ENCODE peak calls at places on chromosomes 13 and 19, in eight cellular contexts. One of them, this sample, is unnamed.

GRCh38 chr19:38908854-38909253 is 3.1 kb downstream of the CCER2 start:
- DNase-seq in IMR-90: no peak
- DNase-seq in pancreas: no peak
- DNase-seq in progenitor cell of endocrine pancreas: no peak
- DNase-seq in ovary: no peak
- DNase-seq in D721Med: no peak
- DNase-seq in psoas muscle: no peak
- DNase-seq in heart right ventricle: no peak
- DNase-seq in this sample: no peak

GRCh38 chr19:58479736-58480480 is 3.8 kb downstream of the ZNF446 start:
- DNase-seq in IMR-90: no peak
- DNase-seq in pancreas: no peak
- DNase-seq in progenitor cell of endocrine pancreas: no peak
- DNase-seq in ovary: no peak
- DNase-seq in D721Med: no peak
- DNase-seq in psoas muscle: no peak
- DNase-seq in heart right ventricle: no peak
- DNase-seq in this sample: no peak

GRCh38 chr19:11191273-11191755 is 6.0 kb downstream of the KANK2 start:
- DNase-seq in IMR-90: peak; percentile 63
- DNase-seq in pancreas: no peak
- DNase-seq in progenitor cell of endocrine pancreas: no peak
- DNase-seq in ovary: peak; percentile 54
- DNase-seq in D721Med: no peak
- DNase-seq in psoas muscle: peak; percentile 91
- DNase-seq in heart right ventricle: peak; percentile 85
- DNase-seq in this sample: peak; percentile 86

GRCh38 chr19:48418317-48419064 is 25.0 kb downstream of the GRIN2D start:
- DNase-seq in IMR-90: peak; percentile 23
- DNase-seq in pancreas: no peak
- DNase-seq in progenitor cell of endocrine pancreas: no peak
- DNase-seq in ovary: no peak
- DNase-seq in D721Med: no peak
- DNase-seq in psoas muscle: no peak
- DNase-seq in heart right ventricle: no peak
- DNase-seq in this sample: peak; percentile 40

GRCh38 chr19:2045501-2046045 is 5.5 kb downstream of the MKNK2 start:
- DNase-seq in IMR-90: no peak
- DNase-seq in pancreas: peak; percentile 92
- DNase-seq in progenitor cell of endocrine pancreas: no peak
- DNase-seq in ovary: no peak
- DNase-seq in D721Med: no peak
- DNase-seq in psoas muscle: peak; percentile 84
- DNase-seq in heart right ventricle: peak; percentile 58
- DNase-seq in this sample: no peak

GRCh38 chr19:38977445-38978314 is 2.1 kb upstream of the FBXO17 start:
- DNase-seq in IMR-90: peak; percentile 50
- DNase-seq in pancreas: no peak
- DNase-seq in progenitor cell of endocrine pancreas: no peak
- DNase-seq in ovary: no peak
- DNase-seq in D721Med: no peak
- DNase-seq in psoas muscle: no peak
- DNase-seq in heart right ventricle: no peak
- DNase-seq in this sample: peak; percentile 36

GRCh38 chr13:97439196-97439595 is 5.2 kb downstream of the RAP2A start:
- DNase-seq in IMR-90: no peak
- DNase-seq in pancreas: no peak
- DNase-seq in progenitor cell of endocrine pancreas: no peak
- DNase-seq in ovary: no peak
- DNase-seq in D721Med: no peak
- DNase-seq in psoas muscle: no peak
- DNase-seq in heart right ventricle: no peak
- DNase-seq in this sample: no peak

GRCh38 chr13:45522571-45522970 is 57.8 kb downstream of the COG3 start:
- DNase-seq in IMR-90: peak; percentile 18
- DNase-seq in pancreas: no peak
- DNase-seq in progenitor cell of endocrine pancreas: no peak
- DNase-seq in ovary: no peak
- DNase-seq in D721Med: no peak
- DNase-seq in psoas muscle: no peak
- DNase-seq in heart right ventricle: no peak
- DNase-seq in this sample: peak; percentile 66

GRCh38 chr13:30322428-30322827 is 15.1 kb upstream of the KATNAL1 start:
- DNase-seq in IMR-90: no peak
- DNase-seq in pancreas: no peak
- DNase-seq in progenitor cell of endocrine pancreas: no peak
- DNase-seq in ovary: no peak
- DNase-seq in D721Med: no peak
- DNase-seq in psoas muscle: no peak
- DNase-seq in heart right ventricle: no peak
- DNase-seq in this sample: no peak

GRCh38 chr19:12884926-12885748 is 1.9 kb downstream of the KLF1 start:
- DNase-seq in IMR-90: peak; percentile 28
- DNase-seq in pancreas: peak; percentile 89
- DNase-seq in progenitor cell of endocrine pancreas: peak; percentile 79
- DNase-seq in ovary: no peak
- DNase-seq in D721Med: no peak
- DNase-seq in psoas muscle: peak; percentile 80
- DNase-seq in heart right ventricle: peak; percentile 71
- DNase-seq in this sample: no peak
- TF ChIP-seq CTCF in IMR-90: peak; percentile 52
- TF ChIP-seq CTCF in pancreas: peak; percentile 62
- TF ChIP-seq CTCF in progenitor cell of endocrine pancreas: peak; percentile 72
- TF ChIP-seq CTCF in ovary: no peak
- TF ChIP-seq CTCF in D721Med: no peak
- TF ChIP-seq CTCF in psoas muscle: peak; percentile 50
- TF ChIP-seq CTCF in heart right ventricle: peak; percentile 62
- TF ChIP-seq CTCF in this sample: peak; percentile 69

GRCh38 chr19:5132698-5133651 is 164.1 kb downstream of the KDM4B start:
- DNase-seq in IMR-90: no peak
- DNase-seq in pancreas: no peak
- DNase-seq in progenitor cell of endocrine pancreas: no peak
- DNase-seq in ovary: no peak
- DNase-seq in D721Med: no peak
- DNase-seq in psoas muscle: no peak
- DNase-seq in heart right ventricle: no peak
- DNase-seq in this sample: no peak

GRCh38 chr19:5129691-5130090 is 160.8 kb downstream of the KDM4B start:
- DNase-seq in IMR-90: no peak
- DNase-seq in pancreas: no peak
- DNase-seq in progenitor cell of endocrine pancreas: no peak
- DNase-seq in ovary: no peak
- DNase-seq in D721Med: no peak
- DNase-seq in psoas muscle: no peak
- DNase-seq in heart right ventricle: no peak
- DNase-seq in this sample: no peak

GRCh38 chr19:5130371-5131030 is 161.6 kb downstream of the KDM4B start:
- DNase-seq in IMR-90: no peak
- DNase-seq in pancreas: peak; percentile 65
- DNase-seq in progenitor cell of endocrine pancreas: no peak
- DNase-seq in ovary: no peak
- DNase-seq in D721Med: no peak
- DNase-seq in psoas muscle: no peak
- DNase-seq in heart right ventricle: no peak
- DNase-seq in this sample: no peak

GRCh38 chr19:5131866-5132561 is 163.1 kb downstream of the KDM4B start:
- DNase-seq in IMR-90: no peak
- DNase-seq in pancreas: no peak
- DNase-seq in progenitor cell of endocrine pancreas: peak; percentile 40
- DNase-seq in ovary: no peak
- DNase-seq in D721Med: no peak
- DNase-seq in psoas muscle: no peak
- DNase-seq in heart right ventricle: no peak
- DNase-seq in this sample: no peak

DNA sequence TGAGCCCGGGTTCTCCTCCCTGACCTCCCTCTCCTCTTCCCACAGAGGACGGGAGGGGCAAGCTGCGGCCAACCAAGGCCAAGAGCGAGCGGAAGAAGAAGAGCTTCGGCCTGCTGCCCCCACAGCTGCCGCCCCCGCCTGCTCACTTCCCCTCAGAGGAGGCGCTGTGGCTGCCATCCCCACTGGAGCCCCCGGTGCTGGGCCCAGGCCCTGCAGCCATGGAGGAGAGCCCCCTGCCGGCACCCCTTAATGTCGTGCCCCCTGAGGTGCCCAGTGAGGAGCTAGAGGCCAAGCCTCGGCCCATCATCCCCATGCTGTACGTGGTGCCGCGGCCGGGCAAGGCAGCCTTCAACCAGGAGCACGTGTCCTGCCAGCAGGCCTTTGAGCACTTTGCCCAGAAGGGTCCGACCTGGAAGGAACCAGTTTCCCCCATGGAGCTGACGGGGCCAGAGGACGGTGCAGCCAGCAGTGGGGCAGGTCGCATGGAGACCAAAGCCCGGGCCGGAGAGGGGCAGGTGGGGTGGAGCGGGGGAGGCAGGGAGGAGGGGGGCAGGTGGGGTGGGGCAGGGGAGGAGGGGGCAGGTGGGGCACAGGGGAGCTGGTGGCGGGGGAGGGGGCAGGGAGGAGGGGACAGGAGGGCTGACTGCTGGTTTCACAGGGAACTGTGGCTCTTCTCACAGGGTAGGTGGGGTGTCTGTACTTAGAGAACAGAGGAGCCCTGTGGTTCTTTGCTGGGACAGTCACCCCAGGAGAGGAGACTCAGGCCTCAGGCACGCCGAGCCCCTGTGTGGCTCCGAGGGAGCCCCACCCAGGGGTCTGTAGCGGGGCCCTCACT is 162.3 kb downstream of the KDM4B start:
- DNase-seq in IMR-90: no peak
- DNase-seq in pancreas: no peak
- DNase-seq in progenitor cell of endocrine pancreas: no peak
- DNase-seq in ovary: no peak
- DNase-seq in D721Med: no peak
- DNase-seq in psoas muscle: no peak
- DNase-seq in heart right ventricle: no peak
- DNase-seq in this sample: no peak
- TF ChIP-seq CTCF in IMR-90: no peak
- TF ChIP-seq CTCF in pancreas: no peak
- TF ChIP-seq CTCF in progenitor cell of endocrine pancreas: no peak
- TF ChIP-seq CTCF in ovary: no peak
- TF ChIP-seq CTCF in D721Med: no peak
- TF ChIP-seq CTCF in psoas muscle: no peak
- TF ChIP-seq CTCF in heart right ventricle: no peak
- TF ChIP-seq CTCF in this sample: peak; percentile 33

GRCh38 chr13:101917475-101917810 is 465.0 kb downstream of the ITGBL1 start:
- DNase-seq in IMR-90: no peak
- DNase-seq in pancreas: no peak
- DNase-seq in progenitor cell of endocrine pancreas: no peak
- DNase-seq in ovary: no peak
- DNase-seq in D721Med: no peak
- DNase-seq in psoas muscle: no peak
- DNase-seq in heart right ventricle: no peak
- DNase-seq in this sample: no peak

GRCh38 chr13:101916758-101917474 is 464.4 kb downstream of the ITGBL1 start:
- DNase-seq in IMR-90: no peak
- DNase-seq in pancreas: no peak
- DNase-seq in progenitor cell of endocrine pancreas: no peak
- DNase-seq in ovary: no peak
- DNase-seq in D721Med: no peak
- DNase-seq in psoas muscle: no peak
- DNase-seq in heart right ventricle: no peak
- DNase-seq in this sample: no peak

GRCh38 chr13:101916108-101916757 is 463.8 kb downstream of the ITGBL1 start:
- DNase-seq in IMR-90: no peak
- DNase-seq in pancreas: no peak
- DNase-seq in progenitor cell of endocrine pancreas: no peak
- DNase-seq in ovary: no peak
- DNase-seq in D721Med: no peak
- DNase-seq in psoas muscle: no peak
- DNase-seq in heart right ventricle: peak; percentile 40
- DNase-seq in this sample: no peak

GRCh38 chr13:101917833-101918755 is 465.6 kb downstream of the ITGBL1 start:
- DNase-seq in IMR-90: no peak
- DNase-seq in pancreas: no peak
- DNase-seq in progenitor cell of endocrine pancreas: no peak
- DNase-seq in ovary: no peak
- DNase-seq in D721Med: no peak
- DNase-seq in psoas muscle: no peak
- DNase-seq in heart right ventricle: no peak
- DNase-seq in this sample: no peak

DNA sequence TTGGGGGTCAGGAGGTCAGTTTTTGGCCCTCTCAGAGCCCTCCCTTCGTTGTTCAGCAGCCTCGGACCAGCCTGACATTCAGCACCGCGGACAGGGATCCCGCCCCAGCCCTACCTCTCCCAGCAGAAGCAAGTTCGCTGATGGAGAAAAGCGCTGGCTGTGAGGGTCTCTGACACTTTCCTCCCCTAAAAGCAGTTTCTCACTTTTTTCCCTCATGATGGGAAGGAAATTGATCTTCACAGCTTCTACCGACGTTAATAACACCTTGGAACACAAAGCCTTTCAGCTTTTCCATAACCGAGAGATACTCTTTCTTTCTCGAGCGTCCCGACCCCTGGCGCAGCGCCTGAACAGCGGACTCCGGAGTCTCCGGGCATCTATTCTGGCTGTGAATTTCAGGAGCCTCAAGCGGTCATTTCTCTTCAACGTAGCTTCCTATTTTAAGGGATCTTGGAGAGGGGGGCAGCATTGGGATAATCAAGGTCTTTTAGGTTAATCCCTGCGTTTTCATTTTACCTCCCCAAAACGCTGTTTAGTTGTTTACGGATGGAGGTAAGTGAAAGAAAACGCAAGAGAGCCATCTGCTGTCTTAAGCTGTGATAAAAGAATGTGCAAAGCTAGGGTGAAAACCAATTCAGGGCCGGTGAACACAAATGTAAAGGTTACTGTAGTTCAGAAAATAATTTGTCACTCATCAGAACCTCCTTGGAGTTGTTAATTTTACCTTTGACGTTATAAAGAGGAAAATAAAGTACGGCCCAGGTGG is 467.2 kb downstream of the ITGBL1 start:
- DNase-seq in IMR-90: peak; percentile 10
- DNase-seq in pancreas: no peak
- DNase-seq in progenitor cell of endocrine pancreas: peak; percentile 62
- DNase-seq in ovary: no peak
- DNase-seq in D721Med: no peak
- DNase-seq in psoas muscle: no peak
- DNase-seq in heart right ventricle: peak; percentile 39
- DNase-seq in this sample: no peak
- TF ChIP-seq CTCF in IMR-90: no peak
- TF ChIP-seq CTCF in pancreas: no peak
- TF ChIP-seq CTCF in progenitor cell of endocrine pancreas: no peak
- TF ChIP-seq CTCF in ovary: no peak
- TF ChIP-seq CTCF in D721Med: peak; percentile 21
- TF ChIP-seq CTCF in psoas muscle: no peak
- TF ChIP-seq CTCF in heart right ventricle: no peak
- TF ChIP-seq CTCF in this sample: no peak

DNA sequence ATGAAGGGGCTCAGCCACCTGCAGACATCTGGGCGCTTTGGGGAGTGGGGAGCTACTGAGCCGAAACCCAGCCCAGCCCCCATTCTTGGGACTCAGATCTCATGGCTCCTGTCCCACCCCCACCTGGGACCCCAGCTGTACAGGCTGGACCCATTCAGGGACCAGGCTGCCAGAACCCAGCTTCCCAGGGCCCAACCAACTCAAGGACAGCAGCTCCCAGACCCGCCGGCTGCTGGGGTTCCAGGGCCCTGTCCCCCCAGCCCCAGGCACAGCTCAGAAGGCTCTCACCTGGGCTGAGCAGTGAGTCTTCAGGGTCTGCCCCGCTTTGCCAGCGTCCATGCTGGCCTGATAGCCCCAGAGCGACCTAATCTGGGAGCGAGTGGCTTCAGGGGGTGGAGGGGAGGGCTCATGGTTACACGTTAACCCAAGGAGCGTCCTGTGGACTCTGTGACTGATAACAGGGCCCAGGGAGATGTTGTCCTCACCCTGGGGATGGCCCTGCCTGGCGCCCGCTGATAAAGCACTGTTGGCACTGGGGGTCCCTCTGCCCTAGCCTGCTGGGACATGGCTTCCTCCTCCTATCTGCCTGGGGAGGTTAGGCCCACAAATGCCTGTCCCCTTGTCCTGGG is at the start of gene TMEM86B:
- DNase-seq in IMR-90: no peak
- DNase-seq in pancreas: no peak
- DNase-seq in progenitor cell of endocrine pancreas: no peak
- DNase-seq in ovary: no peak
- DNase-seq in D721Med: no peak
- DNase-seq in psoas muscle: no peak
- DNase-seq in heart right ventricle: no peak
- DNase-seq in this sample: no peak
- TF ChIP-seq CTCF in IMR-90: no peak
- TF ChIP-seq CTCF in pancreas: no peak
- TF ChIP-seq CTCF in progenitor cell of endocrine pancreas: no peak
- TF ChIP-seq CTCF in ovary: no peak
- TF ChIP-seq CTCF in D721Med: no peak
- TF ChIP-seq CTCF in psoas muscle: no peak
- TF ChIP-seq CTCF in heart right ventricle: no peak
- TF ChIP-seq CTCF in this sample: no peak